ENCODE peak calls at places on chromosomes 1 and 21, in six cellular contexts. E is HL-60, H is body of pancreas, F is GM06990, T is brain microvascular endothelial cell, D is keratinocyte. V is an unnamed sample.

GRCh38 chr1:25033828-25034451 is 103.9 kb upstream of the RUNX3 start:
- DNase-seq in E (peak), H (peak), F (peak), T (no peak), D (no peak), V (no peak)

GRCh38 chr1:181986907-181987305 is 74.6 kb downstream of the ZNF648 start:
- DNase-seq in E (no peak), H (no peak), F (no peak), T (no peak), D (no peak), V (no peak)

GRCh38 chr21:45142469-45142868 is 68.1 kb downstream of the ADARB1 start:
- DNase-seq in E (no peak), H (peak), F (no peak), T (peak), D (no peak), V (no peak)

GRCh38 chr1:212456166-212456528 is 23.4 kb downstream of the NENF start:
- DNase-seq in E (no peak), H (no peak), F (no peak), T (no peak), D (no peak), V (no peak)

GRCh38 chr1:226093621-226094020 is 31.1 kb downstream of the H3-3A start:
- DNase-seq in E (no peak), H (no peak), F (no peak), T (no peak), D (no peak), V (no peak)

GRCh38 chr21:34580181-34580700 is 34.7 kb downstream of the RCAN1 start:
- DNase-seq in E (no peak), H (peak), F (no peak), T (no peak), D (no peak), V (no peak)

GRCh38 chr1:117607471-117607870 is 1.6 kb downstream of the TENT5C start:
- DNase-seq in E (no peak), H (peak), F (no peak), T (no peak), D (no peak), V (peak)

GRCh38 chr1:119003413-119004128 is 15.4 kb upstream of the TBX15 start:
- DNase-seq in E (no peak), H (no peak), F (no peak), T (no peak), D (no peak), V (no peak)

GRCh38 chr1:202593845-202594244 is 116.4 kb downstream of the SYT2 start:
- DNase-seq in E (no peak), H (no peak), F (no peak), T (no peak), D (peak), V (no peak)

GRCh38 chr1:207798847-207799246 is 47.0 kb downstream of the CD46 start:
- DNase-seq in E (no peak), H (no peak), F (no peak), T (peak), D (no peak), V (no peak)

GRCh38 chr1:59232209-59232608 is 64.7 kb upstream of the FGGY start:
- DNase-seq in E (no peak), H (peak), F (no peak), T (no peak), D (no peak), V (no peak)

GRCh38 chr1:216576246-216576645 is 147.0 kb downstream of the ESRRG start:
- DNase-seq in E (no peak), H (no peak), F (no peak), T (no peak), D (no peak), V (no peak)

GRCh38 chr1:107935396-107936064 is 29.4 kb downstream of the VAV3 start:
- DNase-seq in E (no peak), H (no peak), F (peak), T (no peak), D (no peak), V (no peak)

GRCh38 chr1:31750858-31751638 is 13.1 kb downstream of the ADGRB2 start:
- DNase-seq in E (no peak), H (no peak), F (no peak), T (peak), D (no peak), V (peak)

GRCh38 chr1:167689569-167689925 is 32.2 kb upstream of the MPZL1 start:
- DNase-seq in E (no peak), H (no peak), F (no peak), T (peak), D (no peak), V (no peak)

GRCh38 chr1:205666372-205667166 is 13.7 kb downstream of the SLC45A3 start:
- DNase-seq in E (no peak), H (no peak), F (no peak), T (no peak), D (no peak), V (no peak)

GRCh38 chr1:46554236-46555080 is 3.0 kb upstream of the KNCN start:
- DNase-seq in E (no peak), H (no peak), F (no peak), T (no peak), D (no peak), V (no peak)

GRCh38 chr1:149917590-149918144 is at the start of gene SV2A:
- DNase-seq in E (no peak), H (peak), F (peak), T (no peak), D (no peak), V (peak)

GRCh38 chr1:78003882-78004718 is 639 bp upstream of the DNAJB4 start:
- DNase-seq in E (peak), H (peak), F (peak), T (peak), D (peak), V (peak)

GRCh38 chr21:40020651-40021050 is 153.4 kb downstream of the PCP4 start:
- DNase-seq in E (no peak), H (no peak), F (no peak), T (no peak), D (no peak), V (no peak)

GRCh38 chr1:41751804-41752513 is 166.8 kb downstream of the HIVEP3 start:
- DNase-seq in E (peak), H (no peak), F (peak), T (peak), D (no peak), V (no peak)

GRCh38 chr1:78651247-78651646 is 1.6 kb downstream of the IFI44 start:
- DNase-seq in E (no peak), H (peak), F (peak), T (peak), D (no peak), V (peak)

GRCh38 chr1:63630238-63630637 is 37.0 kb downstream of the PGM1 start:
- DNase-seq in E (no peak), H (no peak), F (no peak), T (no peak), D (no peak), V (no peak)

GRCh38 chr1:204564835-204565234 is 48.6 kb downstream of the MDM4 start:
- DNase-seq in E (no peak), H (no peak), F (peak), T (no peak), D (no peak), V (no peak)

GRCh38 chr21:44628707-44629391 is 2.0 kb downstream of the KRTAP10-9 start:
- DNase-seq in E (no peak), H (no peak), F (no peak), T (no peak), D (no peak), V (no peak)

GRCh38 chr1:50023292-50024159 is at the start of gene AGBL4:
- DNase-seq in E (no peak), H (peak), F (no peak), T (no peak), D (no peak), V (no peak)

GRCh38 chr1:154870117-154870571 is at the start of gene KCNN3:
- DNase-seq in E (peak), H (peak), F (peak), T (peak), D (peak), V (peak)

GRCh38 chr1:177181631-177182291 is 11.0 kb downstream of the BRINP2 start:
- DNase-seq in E (peak), H (peak), F (peak), T (peak), D (no peak), V (no peak)

GRCh38 chr1:37465596-37466517 is 8.5 kb upstream of the ZC3H12A start:
- DNase-seq in E (no peak), H (peak), F (no peak), T (no peak), D (no peak), V (no peak)

GRCh38 chr1:192998536-192998935 is 60.6 kb downstream of the UCHL5 start:
- DNase-seq in E (no peak), H (no peak), F (no peak), T (no peak), D (no peak), V (no peak)

GRCh38 chr21:31088196-31088751 is 50.0 kb upstream of the KRTAP19-8 start:
- DNase-seq in E (no peak), H (no peak), F (no peak), T (no peak), D (no peak), V (no peak)
- TF ChIP-seq CTCF in E (no peak), H (no peak), F (no peak), T (no peak), D (no peak), V (no peak)

GRCh38 chr1:224613486-224613885 is 2.6 kb upstream of the CNIH3 start:
- DNase-seq in E (no peak), H (no peak), F (no peak), T (no peak), D (no peak), V (no peak)

GRCh38 chr1:224619209-224619608 is 3.1 kb downstream of the CNIH3 start:
- DNase-seq in E (no peak), H (no peak), F (no peak), T (no peak), D (no peak), V (no peak)

GRCh38 chr1:224616761-224617409 is 768 bp downstream of the CNIH3 start:
- DNase-seq in E (no peak), H (no peak), F (no peak), T (no peak), D (no peak), V (no peak)

GRCh38 chr1:224617410-224618361 is 1.6 kb downstream of the CNIH3 start:
- DNase-seq in E (no peak), H (peak), F (no peak), T (no peak), D (no peak), V (no peak)

DNA sequence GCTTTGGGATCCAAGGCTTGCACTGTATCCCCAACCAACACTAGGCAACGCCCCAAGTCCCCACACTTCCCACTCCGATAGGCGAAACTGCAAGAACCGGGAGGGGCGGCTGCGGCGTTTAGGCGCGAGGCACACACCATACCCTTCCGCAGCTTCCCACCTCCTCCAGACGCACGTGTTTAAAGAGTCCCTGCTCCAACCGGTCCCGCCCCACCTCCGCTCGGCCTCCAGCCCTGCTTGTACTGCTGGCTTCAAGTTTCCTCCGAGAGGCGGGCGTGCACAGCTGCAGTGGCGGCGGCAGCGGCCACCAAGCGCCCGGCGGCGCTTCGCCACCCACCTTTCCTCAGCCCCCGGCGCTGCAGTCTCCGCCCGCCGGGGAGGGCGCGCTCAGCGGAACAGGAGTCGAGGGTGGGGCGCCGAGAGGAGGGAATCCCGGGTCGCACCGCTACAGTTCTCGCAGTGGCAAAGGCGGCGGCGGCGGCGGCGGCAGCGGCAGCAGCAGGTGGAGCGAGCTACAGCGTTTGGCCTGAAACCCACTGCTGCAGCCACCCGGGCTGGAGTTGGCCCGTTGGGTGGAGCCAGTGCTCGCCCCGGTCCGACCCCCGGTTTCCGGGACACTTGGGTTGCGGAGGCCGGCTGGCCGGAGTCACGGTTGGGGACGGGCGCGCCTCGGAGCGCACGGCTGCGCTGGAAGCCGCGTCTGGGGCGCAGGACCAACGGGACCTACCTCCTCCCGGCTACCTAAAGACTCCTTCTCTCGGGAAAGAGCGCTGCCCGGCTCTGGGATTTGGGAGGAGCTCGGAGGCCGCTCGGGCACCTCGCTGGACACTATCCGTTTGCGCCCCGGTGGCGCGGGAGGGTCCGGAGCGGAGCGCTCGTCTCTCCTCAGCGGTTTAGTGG is at the start of gene CNIH3:
- DNase-seq in E (peak), H (peak), F (no peak), T (no peak), D (no peak), V (no peak)
- H3K4me3 ChIP-seq in E (peak), H (peak), F (no peak), T (peak), D (peak), V (peak)

GRCh38 chr1:228181105-228181504 is 15.5 kb downstream of the IBA57 start:
- DNase-seq in E (no peak), H (no peak), F (no peak), T (no peak), D (no peak), V (no peak)

GRCh38 chr1:228182296-228183030 is 16.9 kb downstream of the IBA57 start:
- DNase-seq in E (no peak), H (no peak), F (no peak), T (no peak), D (no peak), V (no peak)

GRCh38 chr1:228178737-228179720 is 13.4 kb downstream of the IBA57 start:
- DNase-seq in E (no peak), H (no peak), F (no peak), T (no peak), D (no peak), V (no peak)

GRCh38 chr1:228181635-228182034 is 16.0 kb downstream of the IBA57 start:
- DNase-seq in E (no peak), H (no peak), F (no peak), T (no peak), D (no peak), V (no peak)

GRCh38 chr1:228180271-228180987 is 14.8 kb downstream of the IBA57 start:
- DNase-seq in E (no peak), H (no peak), F (no peak), T (no peak), D (no peak), V (peak)
- TF ChIP-seq CTCF in E (no peak), H (no peak), F (peak), T (peak), D (peak), V (peak)

DNA sequence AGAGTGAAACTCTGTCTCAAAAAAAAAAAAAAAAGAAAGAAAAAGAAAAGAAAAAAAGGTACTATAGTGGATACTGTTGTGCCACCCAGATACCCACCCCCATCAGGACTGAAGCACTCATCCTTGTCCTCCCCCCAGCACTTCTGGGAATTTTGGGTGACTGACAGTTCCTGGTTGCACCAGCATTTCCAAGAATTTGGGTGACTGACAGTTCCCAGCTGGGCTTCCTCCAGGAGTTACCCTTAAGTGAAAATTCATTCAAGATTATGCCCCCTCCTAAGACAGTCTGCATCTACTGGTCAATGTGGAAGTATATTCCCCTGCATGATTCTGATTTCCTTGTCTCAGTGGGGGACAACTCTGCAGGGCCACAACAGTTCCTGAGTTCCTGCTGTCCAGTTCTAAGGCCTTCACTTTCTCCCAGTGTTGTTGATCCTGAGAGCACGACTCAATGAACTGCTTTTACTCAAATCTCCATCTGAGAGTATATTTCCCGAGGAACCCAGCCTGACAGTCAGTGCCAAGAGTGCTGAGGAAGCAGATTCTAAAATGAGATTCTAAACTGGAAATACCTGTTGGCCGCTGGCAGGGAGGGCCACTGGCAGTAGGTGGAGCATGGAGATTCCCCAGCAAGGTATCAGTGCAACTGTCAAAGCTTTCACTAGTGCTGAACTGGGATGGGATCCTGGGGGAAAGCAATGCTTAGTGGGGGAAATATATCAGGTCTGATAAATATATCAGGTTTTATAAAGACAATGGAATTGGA is 18.5 kb downstream of the RIIAD1 start:
- DNase-seq in E (no peak), H (peak), F (no peak), T (no peak), D (no peak), V (no peak)
- H3K4me3 ChIP-seq in E (no peak), H (no peak), F (no peak), T (no peak), D (no peak), V (no peak)

GRCh38 chr1:16321176-16321867 is 31.0 kb downstream of the FBXO42 start:
- DNase-seq in E (no peak), H (no peak), F (no peak), T (no peak), D (peak), V (no peak)

GRCh38 chr1:16318544-16318943 is 33.7 kb downstream of the FBXO42 start:
- DNase-seq in E (no peak), H (peak), F (no peak), T (no peak), D (no peak), V (no peak)

GRCh38 chr1:16315437-16315836 is 36.8 kb downstream of the FBXO42 start:
- DNase-seq in E (no peak), H (no peak), F (no peak), T (no peak), D (no peak), V (no peak)
- TF ChIP-seq CTCF in E (no peak), H (no peak), F (no peak), T (no peak), D (no peak), V (no peak)

DNA sequence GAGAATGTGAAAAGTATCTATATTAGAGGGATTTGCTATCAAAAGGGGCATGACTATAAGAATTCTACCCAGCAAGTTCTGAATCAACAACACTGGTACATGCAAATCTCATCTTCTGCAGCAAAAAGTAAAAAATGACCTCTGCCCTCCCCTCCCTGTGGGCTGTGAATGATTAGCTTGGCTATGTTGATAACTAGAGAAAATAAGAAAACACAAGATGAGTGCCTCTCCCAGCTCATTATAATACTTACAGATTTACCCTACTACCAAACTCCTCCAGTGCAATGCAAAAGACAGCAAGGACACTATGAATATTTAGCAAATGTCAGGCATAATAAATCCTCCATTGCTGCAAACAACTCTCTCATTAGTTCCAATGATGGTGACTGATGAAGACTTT is 102.4 kb downstream of the SLC45A1 start:
- DNase-seq in E (no peak), H (peak), F (no peak), T (no peak), D (no peak), V (no peak)
- H3K4me3 ChIP-seq in E (no peak), H (no peak), F (no peak), T (peak), D (no peak), V (no peak)